ENCODE peak calls at places on chromosomes 2 and 18, in ten cellular contexts. L is A549; R is colonic mucosa; V is astrocyte of the spinal cord; Y is GM12865; K is transverse colon; D is AG04449; X is CD8-positive, alpha-beta T cell; E is spleen; B is right cardiac atrium. F is an unnamed sample.

GRCh38 chr2:101699191-101699938 is 1.9 kb downstream of the MAP4K4 start:
- DNase-seq in X (peak), V (peak), L (no peak), E (no peak), D (no peak), Y (no peak), K (no peak), R (no peak), B (no peak), F (no peak)

GRCh38 chr2:63614983-63615945 is 26.5 kb downstream of the MDH1 start:
- DNase-seq in E (no peak), B (no peak), K (no peak), X (no peak), Y (no peak), R (no peak), V (peak), D (no peak), L (peak), F (no peak)

GRCh38 chr2:101047774-101048173 is 45.7 kb downstream of the RPL31 start:
- DNase-seq in L (no peak), K (no peak), V (no peak), E (no peak), X (no peak), Y (no peak), R (no peak), D (no peak), B (peak), F (no peak)

GRCh38 chr2:32627441-32627900 is 379 bp upstream of the TTC27 start:
- DNase-seq in X (peak), B (peak), D (no peak), R (peak), V (no peak), Y (no peak), L (peak), K (peak), E (peak), F (no peak)

GRCh38 chr2:112187046-112187715 is 49.0 kb downstream of the FBLN7 start:
- DNase-seq in X (no peak), L (no peak), V (no peak), K (no peak), B (peak), E (no peak), Y (no peak), D (no peak), R (no peak), F (no peak)

GRCh38 chr2:37085731-37086147 is 1.4 kb downstream of the GPATCH11 start:
- DNase-seq in E (no peak), X (no peak), K (no peak), R (no peak), B (no peak), Y (no peak), L (peak), V (peak), D (peak), F (no peak)

GRCh38 chr18:56870982-56871381 is 219.8 kb downstream of the WDR7 start:
- DNase-seq in Y (no peak), D (no peak), R (no peak), K (no peak), E (no peak), L (no peak), V (no peak), X (no peak), B (no peak), F (no peak)

GRCh38 chr2:132936261-132936660 is 266.3 kb upstream of the LYPD1 start:
- DNase-seq in K (no peak), V (peak), E (no peak), L (no peak), D (no peak), X (no peak), R (no peak), B (no peak), Y (no peak), F (no peak)

GRCh38 chr2:38658613-38659012 is 7.3 kb upstream of the GALM start:
- DNase-seq in B (no peak), Y (peak), K (no peak), D (no peak), E (no peak), R (no peak), X (no peak), V (no peak), L (no peak), F (no peak)

GRCh38 chr18:56240405-56240804 is 398.0 kb downstream of the TXNL1 start:
- DNase-seq in X (no peak), L (no peak), R (no peak), B (no peak), E (no peak), V (peak), Y (no peak), K (no peak), D (peak), F (no peak)

GRCh38 chr2:24861500-24861899 is 58.5 kb downstream of the ADCY3 start:
- DNase-seq in V (no peak), E (peak), K (no peak), Y (no peak), X (no peak), D (no peak), R (no peak), B (peak), L (no peak), F (no peak)

GRCh38 chr2:101596346-101596745 is 101.2 kb upstream of the MAP4K4 start:
- DNase-seq in X (no peak), V (no peak), D (no peak), B (no peak), E (no peak), Y (no peak), K (no peak), L (no peak), R (no peak), F (no peak)

GRCh38 chr2:207390302-207391095 is 139.3 kb upstream of the CREB1 start:
- DNase-seq in L (no peak), V (no peak), X (no peak), D (no peak), K (no peak), B (no peak), E (no peak), R (no peak), Y (no peak), F (no peak)

GRCh38 chr2:225337183-225337582 is 62.3 kb upstream of the NYAP2 start:
- DNase-seq in D (peak), E (no peak), V (peak), X (no peak), K (no peak), Y (no peak), B (no peak), L (no peak), R (no peak), F (no peak)

GRCh38 chr2:17227856-17228255 is 290.4 kb downstream of the RAD51AP2 start:
- DNase-seq in L (no peak), D (no peak), V (no peak), R (no peak), E (no peak), X (no peak), K (no peak), B (no peak), Y (no peak), F (no peak)

GRCh38 chr2:11687736-11688135 is 17.7 kb upstream of the NTSR2 start:
- DNase-seq in V (no peak), D (no peak), R (no peak), X (no peak), B (no peak), E (peak), L (no peak), Y (no peak), K (no peak), F (no peak)

GRCh38 chr18:59846814-59847490 is 52.8 kb upstream of the PMAIP1 start:
- DNase-seq in Y (peak), X (no peak), L (peak), R (peak), D (no peak), E (no peak), B (no peak), V (peak), K (peak), F (no peak)

GRCh38 chr2:11123001-11123809 is 32.1 kb upstream of the SLC66A3 start:
- DNase-seq in K (no peak), V (no peak), X (no peak), L (no peak), Y (no peak), E (peak), R (no peak), D (no peak), B (no peak), F (no peak)

DNA sequence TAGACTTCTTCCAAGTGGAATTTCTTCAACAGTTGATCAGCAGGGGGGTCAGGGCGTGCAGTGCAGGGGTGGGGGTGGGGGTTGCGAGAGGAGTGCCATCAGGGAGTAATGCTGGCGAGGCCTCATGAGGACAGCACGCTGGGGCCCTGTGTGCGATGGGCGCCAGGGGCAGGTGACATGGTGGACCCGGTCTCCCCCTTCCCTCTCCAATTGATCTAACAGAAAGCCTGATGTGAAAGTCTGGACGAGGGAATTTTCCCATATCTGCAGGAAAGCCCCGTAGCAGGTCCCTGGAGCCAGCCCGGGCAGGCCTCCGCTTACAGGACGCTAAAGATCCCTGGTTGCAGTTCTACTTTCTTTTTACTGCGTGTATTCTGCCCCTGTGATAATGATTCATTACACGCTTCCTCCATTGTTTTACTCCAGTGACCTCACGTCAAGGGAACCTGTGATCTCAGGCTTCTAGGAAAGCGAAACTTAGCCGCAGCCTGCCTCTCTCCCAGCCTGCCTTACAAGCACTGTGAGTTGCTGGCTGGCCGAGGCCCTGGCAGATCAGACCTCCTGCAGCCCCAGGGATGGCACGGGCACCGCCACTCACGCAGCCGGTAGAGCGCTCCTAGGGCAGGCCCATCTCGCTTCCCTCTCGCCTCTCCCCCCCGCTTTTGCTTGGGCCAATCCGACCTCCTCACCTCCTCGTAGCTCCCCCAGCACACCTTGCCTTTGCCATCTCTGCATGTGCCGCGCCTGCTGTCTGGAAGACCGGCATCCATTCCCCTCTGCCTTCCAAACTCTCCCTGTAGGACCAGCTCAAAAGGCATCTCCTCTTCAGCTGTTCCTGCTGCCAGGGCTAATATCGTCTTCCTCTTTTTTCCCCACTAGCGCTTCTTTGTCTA is 19.2 kb downstream of the NEURL3 start:
- DNase-seq in B (peak), V (peak), K (peak), X (peak), Y (peak), D (peak), E (peak), R (peak), L (no peak), F (peak)
- H3K4me3 ChIP-seq in B (peak), V (peak), K (peak), X (peak), Y (peak), D (peak), E (peak), R (peak), L (no peak), F (peak)

GRCh38 chr2:231786917-231787292 is 660 bp downstream of the COPS7B start:
- DNase-seq in R (no peak), V (no peak), Y (no peak), K (no peak), D (no peak), B (no peak), L (no peak), X (no peak), E (no peak), F (no peak)

GRCh38 chr2:231786177-231786916 is at the start of gene COPS7B:
- DNase-seq in Y (peak), D (no peak), X (peak), V (peak), L (peak), K (peak), R (peak), E (peak), B (peak), F (peak)

GRCh38 chr2:231785822-231786176 is 446 bp upstream of the COPS7B start:
- DNase-seq in B (no peak), X (no peak), E (no peak), V (no peak), L (no peak), R (no peak), D (no peak), Y (no peak), K (no peak), F (no peak)

GRCh38 chr2:231781798-231782726 is 980 bp upstream of the PDE6D start:
- DNase-seq in V (peak), Y (peak), X (peak), E (no peak), B (peak), D (no peak), K (peak), L (peak), R (peak), F (peak)

DNA sequence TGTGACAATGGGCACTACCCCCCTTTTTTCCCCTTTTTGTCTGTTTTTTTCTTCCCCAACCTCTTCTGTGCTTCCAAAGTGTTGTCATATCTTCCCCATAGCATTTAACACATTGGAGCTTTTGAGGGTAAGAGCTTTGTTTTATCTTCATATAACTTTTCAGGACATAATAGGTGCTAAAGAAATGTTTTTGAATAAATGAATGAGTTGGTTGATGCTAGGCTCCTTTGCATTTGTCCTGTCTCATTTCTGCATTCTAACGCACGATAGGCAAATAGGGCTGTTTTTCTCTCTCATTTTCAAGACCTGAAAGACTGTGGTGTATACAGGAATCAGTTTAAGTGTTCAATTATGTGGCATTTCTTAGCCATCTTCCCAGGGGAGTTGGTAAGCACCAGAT is 832 bp upstream of the COPS7B start:
- DNase-seq in E (no peak), R (no peak), K (no peak), B (no peak), L (no peak), V (no peak), X (no peak), D (no peak), Y (peak), F (no peak)
- H3K4me3 ChIP-seq in E (peak), R (no peak), K (no peak), B (no peak), L (no peak), V (no peak), X (peak), D (no peak), Y (peak), F (no peak)

DNA sequence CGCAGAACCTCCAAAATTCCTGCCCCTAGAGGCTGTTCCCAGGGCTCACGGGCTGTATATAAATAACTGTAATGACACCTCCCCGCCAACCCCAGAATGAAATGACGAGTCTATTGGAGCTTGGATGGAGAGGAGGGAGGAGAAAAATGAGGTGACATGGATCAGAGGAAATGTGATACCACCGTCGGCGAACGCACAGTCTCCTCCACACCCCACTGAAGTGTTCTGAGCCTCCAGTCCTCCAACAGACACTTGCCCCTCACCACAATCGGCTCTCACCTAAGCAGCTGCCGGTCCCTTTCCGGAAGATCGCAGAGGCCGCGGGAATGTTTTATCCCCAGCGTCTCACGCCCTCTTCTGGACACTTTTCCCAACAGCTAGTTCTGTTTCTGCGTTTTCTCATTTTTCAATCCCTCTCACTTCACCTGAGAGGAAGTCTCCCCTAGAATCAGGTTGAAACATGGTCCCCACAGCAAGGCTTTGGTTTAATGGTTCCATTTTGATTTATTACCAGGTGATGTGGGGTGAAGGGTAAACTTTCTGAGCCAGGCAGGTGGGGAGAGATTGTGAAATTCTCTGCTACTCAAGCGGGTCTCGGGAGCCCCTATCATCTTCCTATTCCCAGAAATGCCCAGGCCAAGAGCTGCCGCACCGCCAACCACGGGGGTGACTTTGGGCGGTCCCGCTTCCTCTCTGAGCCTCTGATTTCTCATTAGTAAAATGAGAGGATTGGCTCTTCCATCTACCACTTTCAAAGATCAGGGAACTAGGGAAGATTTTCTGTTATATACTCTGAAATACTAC is 9.1 kb upstream of the MYO5B start:
- DNase-seq in V (peak), R (peak), Y (peak), K (peak), E (no peak), L (peak), B (no peak), D (no peak), X (no peak), F (peak)
- H3K4me3 ChIP-seq in V (no peak), R (no peak), Y (no peak), K (no peak), E (no peak), L (no peak), B (peak), D (no peak), X (no peak), F (no peak)

DNA sequence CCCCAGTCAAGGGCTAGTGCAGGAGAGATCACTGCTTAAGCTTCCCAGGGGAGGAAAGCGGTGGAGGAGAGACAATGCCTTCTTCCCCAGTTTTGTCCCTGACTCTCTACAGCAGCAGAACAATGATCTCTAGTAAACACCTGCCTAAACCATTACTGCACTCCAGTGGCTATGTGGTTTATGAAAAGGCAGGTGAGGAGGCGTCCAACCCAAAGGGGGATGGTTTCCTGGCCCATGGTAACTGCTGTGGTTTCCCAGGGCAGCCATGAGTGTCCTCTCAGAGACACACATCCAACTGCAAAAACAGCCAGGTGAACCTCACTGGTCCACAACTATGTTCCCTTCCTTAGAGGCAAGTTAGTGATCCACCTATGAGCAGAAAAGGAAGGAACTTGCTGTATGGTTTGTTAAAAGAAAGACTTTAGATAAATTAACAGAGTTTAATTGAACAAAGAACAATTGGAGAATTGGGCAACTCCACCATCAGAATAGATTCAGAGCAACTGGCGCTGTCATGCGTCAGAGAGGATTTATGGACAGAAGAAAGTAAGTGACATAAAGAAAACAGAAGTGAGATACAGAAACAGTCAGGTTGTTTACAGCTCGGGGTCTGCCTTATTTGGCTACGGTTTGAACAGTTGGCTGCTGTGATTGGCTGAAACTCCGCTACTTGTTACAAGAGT is 4.8 kb upstream of the TTC39C start:
- DNase-seq in B (no peak), D (no peak), Y (peak), L (no peak), K (no peak), X (no peak), V (no peak), R (no peak), E (no peak), F (no peak)
- H3K4me3 ChIP-seq in B (no peak), D (no peak), Y (no peak), L (no peak), K (no peak), X (no peak), V (no peak), R (no peak), E (no peak), F (no peak)

DNA sequence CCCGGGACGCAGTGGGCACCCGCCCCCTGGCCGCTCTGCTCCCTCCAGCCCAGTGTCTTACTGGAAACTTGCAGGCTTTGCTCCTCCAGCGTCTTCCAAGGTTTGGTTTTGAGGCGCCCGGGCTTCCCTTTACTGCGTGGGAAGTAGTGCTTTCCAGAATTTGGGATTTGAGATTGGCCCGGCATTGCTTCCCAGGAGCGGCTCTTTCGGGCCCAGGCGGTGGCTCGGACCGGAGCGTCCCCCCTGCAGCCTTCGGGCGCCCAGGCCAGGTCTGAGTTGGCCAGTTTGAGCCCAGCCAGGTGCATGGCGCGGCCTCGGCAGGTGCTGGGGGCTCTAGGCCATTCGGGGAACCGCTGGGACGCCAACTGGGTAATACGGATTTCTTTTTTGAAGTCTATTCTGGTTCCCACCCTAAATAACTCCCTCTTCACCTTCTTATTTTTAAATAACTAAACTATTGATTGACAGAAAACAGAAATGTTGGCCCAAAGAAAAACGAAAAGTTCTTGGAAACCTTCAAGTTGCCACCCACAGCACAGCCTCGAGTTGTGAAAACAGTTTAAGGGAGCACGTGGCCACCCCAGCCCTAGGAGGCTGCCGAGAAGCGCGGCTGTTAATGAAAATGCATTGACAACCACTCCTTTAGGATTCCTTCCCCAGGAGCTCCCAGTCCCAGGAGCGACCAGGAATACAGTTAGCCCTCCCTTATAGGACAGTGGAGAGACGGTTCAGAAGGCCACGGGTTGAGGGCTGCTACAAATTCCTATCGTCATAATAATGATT is 766 bp downstream of the SNTG2 start:
- DNase-seq in X (no peak), V (no peak), K (no peak), D (no peak), L (no peak), R (no peak), B (peak), Y (no peak), E (peak), F (peak)
- H3K4me3 ChIP-seq in X (peak), V (no peak), K (peak), D (peak), L (no peak), R (peak), B (peak), Y (no peak), E (peak), F (no peak)

GRCh38 chr2:222208010-222208690 is 90.6 kb downstream of the PAX3 start:
- DNase-seq in E (no peak), V (peak), K (no peak), D (no peak), X (no peak), L (no peak), B (no peak), R (no peak), Y (no peak), F (no peak)

GRCh38 chr2:222205136-222205535 is 93.7 kb downstream of the PAX3 start:
- DNase-seq in K (no peak), E (no peak), R (no peak), Y (no peak), X (no peak), L (no peak), D (no peak), B (no peak), V (no peak), F (no peak)

GRCh38 chr2:222203031-222203430 is 95.8 kb downstream of the PAX3 start:
- DNase-seq in X (no peak), D (no peak), V (no peak), K (no peak), Y (no peak), R (no peak), L (no peak), B (no peak), E (no peak), F (no peak)
- H3K4me3 ChIP-seq in X (no peak), D (no peak), V (no peak), K (no peak), Y (no peak), R (no peak), L (no peak), B (no peak), E (no peak), F (no peak)

F was measured in right lobe of liver.